ENCODE peak calls at places on chromosomes 3 and 15, in five cellular contexts. Z, C, E, R and O are unnamed samples. For H3K36me3, the result is how much of the 10 kb centered on the place peaks cover.

GRCh38 chr15:77605582-77605981 is 27.1 kb downstream of the LINGO1 start:
- DNase-seq in E (peak), Z (no peak), R (no peak), C (no peak), O (no peak)

GRCh38 chr3:129308636-129309035 is 30.0 kb downstream of the HMCES start:
- DNase-seq in R (no peak), C (no peak), Z (no peak), E (no peak), O (no peak)

GRCh38 chr15:59696332-59696731 is 7.2 kb upstream of the BNIP2 start:
- DNase-seq in Z (no peak), C (no peak), R (no peak), E (no peak), O (no peak)

GRCh38 chr3:33787328-33788009 is 11.0 kb upstream of the PDCD6IP start:
- DNase-seq in E (peak), Z (peak), R (peak), C (peak), O (peak)

GRCh38 chr3:46705751-46706572 is 4.8 kb downstream of the TMIE start:
- DNase-seq in R (peak), E (no peak), C (no peak), Z (no peak), O (no peak)

GRCh38 chr3:10142707-10143560 is 1.4 kb downstream of the VHL start:
- DNase-seq in C (peak), Z (peak), R (no peak), E (no peak), O (peak)

GRCh38 chr3:149273096-149273751 is 51.6 kb upstream of the CP start:
- DNase-seq in Z (no peak), C (peak), E (peak), R (peak), O (no peak)

GRCh38 chr3:137692803-137693431 is 71.2 kb upstream of the SOX14 start:
- DNase-seq in E (no peak), C (no peak), Z (no peak), R (no peak), O (no peak)

GRCh38 chr15:52288051-52288942 is 7.3 kb downstream of the MYO5C start:
- DNase-seq in R (peak), E (peak), C (no peak), Z (no peak), O (peak)

GRCh38 chr3:140292154-140292553 is 357.2 kb downstream of the CLSTN2 start:
- DNase-seq in R (peak), E (no peak), C (no peak), Z (no peak), O (no peak)

GRCh38 chr15:68042855-68043222 is 11.3 kb upstream of the PIAS1 start:
- DNase-seq in C (no peak), R (no peak), E (no peak), Z (no peak), O (no peak)

GRCh38 chr15:70264014-70264492 is 166.3 kb upstream of the TLE3 start:
- DNase-seq in C (no peak), R (peak), Z (no peak), E (no peak), O (no peak)

GRCh38 chr15:69304176-69304533 is 5.4 kb downstream of the PAQR5 start:
- DNase-seq in R (peak), E (no peak), Z (no peak), C (no peak), O (peak)

GRCh38 chr3:38966956-38967795 is 84.6 kb downstream of the SCN11A start:
- DNase-seq in R (no peak), Z (no peak), C (no peak), E (no peak), O (no peak)

GRCh38 chr15:45242289-45242688 is 9.7 kb upstream of the SLC28A2 start:
- DNase-seq in C (no peak), Z (no peak), E (no peak), R (peak), O (no peak)

GRCh38 chr15:68203486-68203885 is 1.6 kb downstream of the CALML4 start:
- DNase-seq in E (no peak), Z (no peak), R (no peak), C (no peak), O (no peak)

GRCh38 chr15:100525894-100526512 is 2.7 kb downstream of the CERS3 start:
- DNase-seq in C (no peak), E (peak), R (no peak), Z (no peak), O (peak)

GRCh38 chr15:39156636-39157255 is 424.1 kb upstream of the THBS1 start:
- DNase-seq in C (no peak), Z (no peak), R (no peak), E (no peak), O (no peak)

GRCh38 chr3:134601539-134602439 is 49.0 kb downstream of the KY start:
- DNase-seq in C (no peak), E (peak), R (peak), Z (no peak), O (no peak)

GRCh38 chr3:169662215-169663070 is 1.1 kb downstream of the MECOM start:
- DNase-seq in E (peak), C (peak), Z (no peak), R (peak), O (peak)

GRCh38 chr3:99907959-99908544 is 90.4 kb downstream of the CMSS1 start:
- DNase-seq in Z (no peak), C (no peak), R (no peak), E (no peak), O (no peak)

GRCh38 chr3:49912787-49913375 is 9.2 kb upstream of the MST1R start:
- DNase-seq in E (no peak), Z (no peak), C (no peak), R (no peak), O (no peak)

GRCh38 chr3:135908225-135908624 is 57.3 kb upstream of the PPP2R3A start:
- DNase-seq in R (peak), C (no peak), Z (no peak), E (no peak), O (no peak)

GRCh38 chr3:99842826-99843589 is 25.3 kb downstream of the CMSS1 start:
- DNase-seq in E (no peak), Z (no peak), C (no peak), R (peak), O (no peak)

GRCh38 chr3:48157950-48158376 is 30.3 kb downstream of the CDC25A start:
- DNase-seq in C (no peak), Z (peak), R (peak), E (peak), O (peak)

GRCh38 chr15:97881568-97881967 is 78.9 kb upstream of the ARRDC4 start:
- DNase-seq in E (no peak), R (no peak), C (no peak), Z (no peak), O (no peak)

GRCh38 chr3:167811071-167811470 is 75.5 kb downstream of the SERPINI1 start:
- DNase-seq in Z (no peak), R (no peak), E (no peak), C (no peak), O (no peak)

GRCh38 chr15:33298631-33299030 is 12.1 kb upstream of the RYR3 start:
- DNase-seq in Z (no peak), C (no peak), E (no peak), R (no peak), O (no peak)

GRCh38 chr15:74384566-74385441 is 17.4 kb upstream of the CYP11A1 start:
- DNase-seq in C (peak), R (peak), Z (peak), E (no peak), O (peak)

GRCh38 chr15:59157840-59158700 is 48.6 kb upstream of the LDHAL6B start:
- DNase-seq in Z (no peak), C (no peak), R (no peak), E (no peak), O (no peak)

GRCh38 chr3:30341079-30341478 is 265.3 kb upstream of the TGFBR2 start:
- DNase-seq in E (no peak), R (no peak), C (no peak), Z (no peak), O (no peak)

GRCh38 chr3:122435950-122436349 is 20.1 kb upstream of the WDR5B start:
- DNase-seq in R (no peak), E (no peak), C (no peak), Z (no peak), O (no peak)

GRCh38 chr15:88882745-88883144 is 12.6 kb downstream of the HAPLN3 start:
- DNase-seq in C (no peak), E (no peak), Z (no peak), R (peak), O (no peak)

GRCh38 chr15:30921781-30922371 is 18.2 kb downstream of the FAN1 start:
- DNase-seq in E (no peak), Z (no peak), C (no peak), R (peak), O (no peak)

GRCh38 chr15:30921106-30921505 is 17.4 kb downstream of the FAN1 start:
- DNase-seq in R (no peak), C (no peak), E (no peak), Z (no peak), O (no peak)

GRCh38 chr15:30923429-30923828 is 19.7 kb downstream of the FAN1 start:
- DNase-seq in E (no peak), Z (no peak), C (no peak), R (no peak), O (no peak)

GRCh38 chr15:30924353-30924752 is 20.6 kb downstream of the FAN1 start:
- DNase-seq in C (no peak), E (no peak), R (peak), Z (no peak), O (no peak)

DNA sequence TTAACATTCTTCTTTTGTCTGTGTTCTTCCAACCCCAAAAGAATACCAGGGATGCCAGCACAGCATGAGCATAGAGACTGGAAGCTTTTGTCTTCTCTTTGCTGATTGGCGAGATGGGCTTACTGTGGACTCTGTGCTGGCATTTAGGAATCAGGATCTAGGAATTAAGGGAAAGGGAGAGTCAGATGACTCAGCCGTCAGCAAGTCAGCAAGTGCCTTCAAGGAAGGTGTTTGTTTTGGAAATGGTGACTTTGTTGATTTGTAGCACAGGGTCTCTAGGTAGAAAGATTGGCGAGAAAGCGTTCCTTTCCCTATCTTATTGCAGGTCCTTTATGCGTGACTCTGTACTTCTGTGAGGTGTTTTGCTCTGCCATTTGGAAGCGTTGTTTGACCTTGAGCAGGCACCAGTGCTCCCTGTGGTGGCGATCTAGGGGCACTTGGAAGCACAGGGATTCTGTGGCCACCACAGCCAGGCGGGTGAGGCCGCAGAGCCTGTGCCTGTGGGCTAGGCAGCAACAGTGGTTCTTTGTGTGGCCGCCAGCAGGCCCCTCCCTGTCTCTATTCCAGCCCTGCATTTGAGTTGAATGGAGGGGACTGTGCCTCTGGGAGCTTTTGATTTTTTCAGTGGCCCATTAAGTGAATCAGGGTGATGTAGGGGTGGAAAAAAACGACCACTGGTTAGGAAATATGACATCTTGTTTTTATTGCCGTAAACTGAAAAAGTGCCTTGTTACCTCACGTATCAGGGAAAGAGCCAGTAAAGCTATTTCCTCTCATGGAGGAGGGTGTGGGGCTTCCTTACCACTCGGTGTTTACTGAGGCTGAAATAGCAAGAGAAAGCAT is 19.0 kb downstream of the FAN1 start:
- DNase-seq in C (no peak), Z (no peak), E (no peak), R (peak), O (peak)
- H3K36me3 ChIP-seq in C (under half), Z (half or more), E (under half), R (under half), O (under half)

DNA sequence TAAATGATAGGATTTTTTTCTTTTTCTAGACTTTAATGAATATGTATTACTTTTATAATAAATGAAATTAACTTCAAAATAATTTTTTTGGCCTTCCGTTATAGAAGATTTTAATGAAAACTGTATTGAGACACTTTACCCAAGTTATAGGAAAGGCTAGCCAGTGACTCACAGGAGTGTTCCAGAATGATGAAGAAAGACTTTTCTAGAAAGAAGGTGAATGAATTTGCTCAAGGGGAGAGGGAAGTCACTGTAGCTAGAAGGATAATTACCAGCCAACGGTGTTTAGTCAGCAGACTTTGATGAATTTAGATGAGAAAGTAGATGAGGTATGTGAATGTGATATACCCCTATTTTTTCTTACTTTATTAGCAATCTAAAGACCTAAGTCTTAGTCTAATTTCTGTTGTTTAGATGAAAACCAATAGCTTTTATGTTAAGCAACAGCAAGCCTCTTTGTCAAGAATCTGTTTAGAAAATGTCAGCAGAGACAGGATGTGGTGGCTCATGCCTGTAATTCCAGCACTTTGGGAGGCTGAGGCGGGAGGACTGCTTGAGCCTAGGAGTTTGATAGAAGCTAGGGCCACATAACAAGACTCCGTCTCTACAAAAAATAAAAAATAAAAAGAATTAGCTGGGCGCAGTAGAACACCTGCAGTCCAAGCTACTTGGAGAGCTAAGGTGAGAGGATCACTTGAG is 3.2 kb downstream of the ALAS1 start:
- DNase-seq in R (no peak), C (no peak), E (no peak), Z (no peak), O (no peak)
- H3K36me3 ChIP-seq in R (under half), C (under half), E (under half), Z (under half), O (under half)

GRCh38 chr3:71511446-71511845 is 72.1 kb downstream of the FOXP1 start:
- DNase-seq in Z (no peak), C (no peak), E (no peak), R (no peak), O (no peak)

GRCh38 chr3:71511037-71511436 is 72.5 kb downstream of the FOXP1 start:
- DNase-seq in Z (no peak), R (peak), C (no peak), E (no peak), O (no peak)

GRCh38 chr3:71509024-71509423 is 74.5 kb downstream of the FOXP1 start:
- DNase-seq in E (no peak), Z (no peak), R (peak), C (no peak), O (no peak)

GRCh38 chr3:71512000-71512399 is 71.5 kb downstream of the FOXP1 start:
- DNase-seq in Z (peak), R (no peak), C (peak), E (no peak), O (no peak)

GRCh38 chr3:71510485-71510884 is 73.0 kb downstream of the FOXP1 start:
- DNase-seq in R (peak), C (no peak), Z (no peak), E (no peak), O (no peak)
- H3K36me3 ChIP-seq in R (under half), C (under half), Z (under half), E (under half), O (under half)

GRCh38 chr3:23368731-23369130 is 165.6 kb downstream of the UBE2E2 start:
- DNase-seq in R (no peak), C (no peak), E (no peak), Z (no peak), O (no peak)
- H3K36me3 ChIP-seq in R (under half), C (under half), E (under half), Z (under half), O (under half)